ENCODE peak calls at places on chromosomes 12 and 14, in five cellular contexts. One of them, this sample, is unnamed.

GRCh38 chr14:102646615-102647014 is 54.2 kb downstream of the RCOR1 start:
- DNase-seq in stimulated activated CD4-positive, alpha-beta T cell treated with anti-CD3 and anti-CD28 coated beads, Interleukin-4, amount 100 ng/mL, for 48 hours: no peak
- DNase-seq in memory B cell: no peak
- DNase-seq in mucosa of descending colon: no peak
- DNase-seq in Calu3: no peak
- DNase-seq in this sample: no peak

GRCh38 chr12:124278389-124279101 is 16.3 kb upstream of the RFLNA start:
- DNase-seq in stimulated activated CD4-positive, alpha-beta T cell treated with anti-CD3 and anti-CD28 coated beads, Interleukin-4, amount 100 ng/mL, for 48 hours: no peak
- DNase-seq in mucosa of descending colon: no peak
- DNase-seq in memory B cell: no peak
- DNase-seq in Calu3: no peak
- DNase-seq in this sample: no peak

GRCh38 chr12:110741795-110742717 is 635 bp downstream of the PPP1CC start:
- DNase-seq in memory B cell: no peak
- DNase-seq in stimulated activated CD4-positive, alpha-beta T cell treated with anti-CD3 and anti-CD28 coated beads, Interleukin-4, amount 100 ng/mL, for 48 hours: no peak
- DNase-seq in mucosa of descending colon: no peak
- DNase-seq in Calu3: no peak
- DNase-seq in this sample: peak; percentile 10

GRCh38 chr14:24179961-24180726 is 8.3 kb downstream of the REC8 start:
- DNase-seq in mucosa of descending colon: no peak
- DNase-seq in Calu3: no peak
- DNase-seq in stimulated activated CD4-positive, alpha-beta T cell treated with anti-CD3 and anti-CD28 coated beads, Interleukin-4, amount 100 ng/mL, for 48 hours: no peak
- DNase-seq in memory B cell: no peak
- DNase-seq in this sample: no peak

GRCh38 chr12:100987552-100988277 is 193.1 kb downstream of the ANO4 start:
- DNase-seq in stimulated activated CD4-positive, alpha-beta T cell treated with anti-CD3 and anti-CD28 coated beads, Interleukin-4, amount 100 ng/mL, for 48 hours: no peak
- DNase-seq in memory B cell: no peak
- DNase-seq in Calu3: peak; percentile 72
- DNase-seq in mucosa of descending colon: no peak
- DNase-seq in this sample: no peak

GRCh38 chr12:83121886-83122622 is 435.3 kb downstream of the TMTC2 start:
- DNase-seq in stimulated activated CD4-positive, alpha-beta T cell treated with anti-CD3 and anti-CD28 coated beads, Interleukin-4, amount 100 ng/mL, for 48 hours: no peak
- DNase-seq in mucosa of descending colon: no peak
- DNase-seq in memory B cell: no peak
- DNase-seq in Calu3: no peak
- DNase-seq in this sample: no peak

GRCh38 chr14:59870277-59871165 is at the start of gene RTN1:
- DNase-seq in memory B cell: no peak
- DNase-seq in Calu3: peak; percentile 17
- DNase-seq in stimulated activated CD4-positive, alpha-beta T cell treated with anti-CD3 and anti-CD28 coated beads, Interleukin-4, amount 100 ng/mL, for 48 hours: no peak
- DNase-seq in mucosa of descending colon: peak; percentile 61
- DNase-seq in this sample: no peak

GRCh38 chr12:3622021-3622731 is 130.7 kb downstream of the CRACR2A start:
- DNase-seq in Calu3: no peak
- DNase-seq in stimulated activated CD4-positive, alpha-beta T cell treated with anti-CD3 and anti-CD28 coated beads, Interleukin-4, amount 100 ng/mL, for 48 hours: no peak
- DNase-seq in mucosa of descending colon: no peak
- DNase-seq in memory B cell: no peak
- DNase-seq in this sample: no peak

GRCh38 chr12:97960741-97961608 is 498.4 kb downstream of the RMST start:
- DNase-seq in mucosa of descending colon: no peak
- DNase-seq in stimulated activated CD4-positive, alpha-beta T cell treated with anti-CD3 and anti-CD28 coated beads, Interleukin-4, amount 100 ng/mL, for 48 hours: no peak
- DNase-seq in memory B cell: peak; percentile 4
- DNase-seq in Calu3: peak; percentile 56
- DNase-seq in this sample: no peak

GRCh38 chr12:114479831-114480230 is 73.9 kb upstream of the TBX5 start:
- DNase-seq in memory B cell: no peak
- DNase-seq in mucosa of descending colon: no peak
- DNase-seq in stimulated activated CD4-positive, alpha-beta T cell treated with anti-CD3 and anti-CD28 coated beads, Interleukin-4, amount 100 ng/mL, for 48 hours: no peak
- DNase-seq in Calu3: peak; percentile 3
- DNase-seq in this sample: no peak

GRCh38 chr12:78229491-78230209 is 399.0 kb downstream of the NAV3 start:
- DNase-seq in memory B cell: no peak
- DNase-seq in mucosa of descending colon: no peak
- DNase-seq in Calu3: peak; percentile 59
- DNase-seq in stimulated activated CD4-positive, alpha-beta T cell treated with anti-CD3 and anti-CD28 coated beads, Interleukin-4, amount 100 ng/mL, for 48 hours: peak; percentile 1
- DNase-seq in this sample: no peak

GRCh38 chr12:114450019-114450418 is 44.1 kb upstream of the TBX5 start:
- DNase-seq in Calu3: no peak
- DNase-seq in memory B cell: no peak
- DNase-seq in stimulated activated CD4-positive, alpha-beta T cell treated with anti-CD3 and anti-CD28 coated beads, Interleukin-4, amount 100 ng/mL, for 48 hours: no peak
- DNase-seq in mucosa of descending colon: no peak
- DNase-seq in this sample: no peak

GRCh38 chr12:114665411-114666181 is 18.4 kb downstream of the TBX3 start:
- DNase-seq in stimulated activated CD4-positive, alpha-beta T cell treated with anti-CD3 and anti-CD28 coated beads, Interleukin-4, amount 100 ng/mL, for 48 hours: no peak
- DNase-seq in mucosa of descending colon: no peak
- DNase-seq in memory B cell: no peak
- DNase-seq in Calu3: no peak
- DNase-seq in this sample: no peak

GRCh38 chr12:25958254-25959068 is at the start of gene RASSF8:
- DNase-seq in mucosa of descending colon: peak; percentile 60
- DNase-seq in Calu3: peak; percentile 80
- DNase-seq in memory B cell: peak; percentile 18
- DNase-seq in stimulated activated CD4-positive, alpha-beta T cell treated with anti-CD3 and anti-CD28 coated beads, Interleukin-4, amount 100 ng/mL, for 48 hours: no peak
- DNase-seq in this sample: peak; percentile 30

GRCh38 chr14:26765768-26766550 is 168.1 kb upstream of the NOVA1 start:
- DNase-seq in mucosa of descending colon: no peak
- DNase-seq in Calu3: no peak
- DNase-seq in memory B cell: no peak
- DNase-seq in stimulated activated CD4-positive, alpha-beta T cell treated with anti-CD3 and anti-CD28 coated beads, Interleukin-4, amount 100 ng/mL, for 48 hours: no peak
- DNase-seq in this sample: no peak

GRCh38 chr14:24032727-24033418 is 18.9 kb upstream of the CARMIL3 start:
- DNase-seq in mucosa of descending colon: no peak
- DNase-seq in stimulated activated CD4-positive, alpha-beta T cell treated with anti-CD3 and anti-CD28 coated beads, Interleukin-4, amount 100 ng/mL, for 48 hours: no peak
- DNase-seq in memory B cell: no peak
- DNase-seq in Calu3: peak; percentile 20
- DNase-seq in this sample: no peak

GRCh38 chr12:10163084-10163483 is 8.8 kb downstream of the OLR1 start:
- DNase-seq in stimulated activated CD4-positive, alpha-beta T cell treated with anti-CD3 and anti-CD28 coated beads, Interleukin-4, amount 100 ng/mL, for 48 hours: no peak
- DNase-seq in memory B cell: no peak
- DNase-seq in mucosa of descending colon: no peak
- DNase-seq in Calu3: no peak
- DNase-seq in this sample: no peak

GRCh38 chr14:59511916-59512530 is 27.7 kb downstream of the JKAMP start:
- DNase-seq in stimulated activated CD4-positive, alpha-beta T cell treated with anti-CD3 and anti-CD28 coated beads, Interleukin-4, amount 100 ng/mL, for 48 hours: no peak
- DNase-seq in mucosa of descending colon: no peak
- DNase-seq in memory B cell: no peak
- DNase-seq in Calu3: peak; percentile 24
- DNase-seq in this sample: no peak

GRCh38 chr12:49582840-49583239 is 14.9 kb upstream of the MCRS1 start:
- DNase-seq in Calu3: no peak
- DNase-seq in mucosa of descending colon: no peak
- DNase-seq in memory B cell: no peak
- DNase-seq in stimulated activated CD4-positive, alpha-beta T cell treated with anti-CD3 and anti-CD28 coated beads, Interleukin-4, amount 100 ng/mL, for 48 hours: no peak
- DNase-seq in this sample: no peak

GRCh38 chr14:49923881-49924280 is 31.0 kb downstream of the ARF6 start:
- DNase-seq in memory B cell: no peak
- DNase-seq in mucosa of descending colon: no peak
- DNase-seq in Calu3: no peak
- DNase-seq in stimulated activated CD4-positive, alpha-beta T cell treated with anti-CD3 and anti-CD28 coated beads, Interleukin-4, amount 100 ng/mL, for 48 hours: no peak
- DNase-seq in this sample: no peak

GRCh38 chr12:116397148-116397547 is 119.7 kb upstream of the MED13L start:
- DNase-seq in Calu3: no peak
- DNase-seq in memory B cell: no peak
- DNase-seq in stimulated activated CD4-positive, alpha-beta T cell treated with anti-CD3 and anti-CD28 coated beads, Interleukin-4, amount 100 ng/mL, for 48 hours: no peak
- DNase-seq in mucosa of descending colon: no peak
- DNase-seq in this sample: no peak

GRCh38 chr12:19945559-19946485 is 422.5 kb upstream of the PDE3A start:
- DNase-seq in stimulated activated CD4-positive, alpha-beta T cell treated with anti-CD3 and anti-CD28 coated beads, Interleukin-4, amount 100 ng/mL, for 48 hours: no peak
- DNase-seq in memory B cell: no peak
- DNase-seq in Calu3: no peak
- DNase-seq in mucosa of descending colon: no peak
- DNase-seq in this sample: no peak

GRCh38 chr14:52596320-52596719 is 43.7 kb downstream of the GPR137C start:
- DNase-seq in Calu3: no peak
- DNase-seq in mucosa of descending colon: no peak
- DNase-seq in stimulated activated CD4-positive, alpha-beta T cell treated with anti-CD3 and anti-CD28 coated beads, Interleukin-4, amount 100 ng/mL, for 48 hours: no peak
- DNase-seq in memory B cell: no peak
- DNase-seq in this sample: no peak

GRCh38 chr14:104349950-104350349 is 211.6 kb downstream of the KIF26A start:
- DNase-seq in memory B cell: no peak
- DNase-seq in mucosa of descending colon: no peak
- DNase-seq in Calu3: no peak
- DNase-seq in stimulated activated CD4-positive, alpha-beta T cell treated with anti-CD3 and anti-CD28 coated beads, Interleukin-4, amount 100 ng/mL, for 48 hours: no peak
- DNase-seq in this sample: no peak

GRCh38 chr12:57193706-57194245 is 22.8 kb upstream of the NXPH4 start:
- DNase-seq in Calu3: no peak
- DNase-seq in stimulated activated CD4-positive, alpha-beta T cell treated with anti-CD3 and anti-CD28 coated beads, Interleukin-4, amount 100 ng/mL, for 48 hours: no peak
- DNase-seq in memory B cell: no peak
- DNase-seq in mucosa of descending colon: no peak
- DNase-seq in this sample: no peak

GRCh38 chr14:68291820-68292219 is 472.2 kb downstream of the RAD51B start:
- DNase-seq in memory B cell: no peak
- DNase-seq in stimulated activated CD4-positive, alpha-beta T cell treated with anti-CD3 and anti-CD28 coated beads, Interleukin-4, amount 100 ng/mL, for 48 hours: no peak
- DNase-seq in Calu3: no peak
- DNase-seq in mucosa of descending colon: no peak
- DNase-seq in this sample: no peak

GRCh38 chr12:128797119-128798118 is 26.3 kb downstream of the SLC15A4 start:
- DNase-seq in Calu3: no peak
- DNase-seq in mucosa of descending colon: no peak
- DNase-seq in memory B cell: peak; percentile 44
- DNase-seq in stimulated activated CD4-positive, alpha-beta T cell treated with anti-CD3 and anti-CD28 coated beads, Interleukin-4, amount 100 ng/mL, for 48 hours: no peak
- DNase-seq in this sample: peak; percentile 70

GRCh38 chr12:56315256-56315625 is 547 bp downstream of the CNPY2 start:
- DNase-seq in Calu3: no peak
- DNase-seq in memory B cell: no peak
- DNase-seq in stimulated activated CD4-positive, alpha-beta T cell treated with anti-CD3 and anti-CD28 coated beads, Interleukin-4, amount 100 ng/mL, for 48 hours: no peak
- DNase-seq in mucosa of descending colon: no peak
- DNase-seq in this sample: no peak

GRCh38 chr14:90060312-90060964 is 1.4 kb upstream of the KCNK13 start:
- DNase-seq in Calu3: peak; percentile 63
- DNase-seq in stimulated activated CD4-positive, alpha-beta T cell treated with anti-CD3 and anti-CD28 coated beads, Interleukin-4, amount 100 ng/mL, for 48 hours: peak; percentile 42
- DNase-seq in mucosa of descending colon: peak; percentile 54
- DNase-seq in memory B cell: peak; percentile 4
- DNase-seq in this sample: peak; percentile 14

GRCh38 chr12:28938056-28938455 is 211.0 kb upstream of the FAR2 start:
- DNase-seq in mucosa of descending colon: no peak
- DNase-seq in Calu3: no peak
- DNase-seq in stimulated activated CD4-positive, alpha-beta T cell treated with anti-CD3 and anti-CD28 coated beads, Interleukin-4, amount 100 ng/mL, for 48 hours: no peak
- DNase-seq in memory B cell: no peak
- DNase-seq in this sample: no peak

GRCh38 chr14:105067140-105067968 is 2.1 kb upstream of the GPR132 start:
- DNase-seq in mucosa of descending colon: peak; percentile 71
- DNase-seq in Calu3: no peak
- DNase-seq in stimulated activated CD4-positive, alpha-beta T cell treated with anti-CD3 and anti-CD28 coated beads, Interleukin-4, amount 100 ng/mL, for 48 hours: peak; percentile 57
- DNase-seq in memory B cell: no peak
- DNase-seq in this sample: peak; percentile 26

GRCh38 chr14:101757839-101758211 is 3.7 kb upstream of the PPP2R5C start:
- DNase-seq in memory B cell: no peak
- DNase-seq in stimulated activated CD4-positive, alpha-beta T cell treated with anti-CD3 and anti-CD28 coated beads, Interleukin-4, amount 100 ng/mL, for 48 hours: no peak
- DNase-seq in mucosa of descending colon: no peak
- DNase-seq in Calu3: no peak
- DNase-seq in this sample: no peak

GRCh38 chr12:68080577-68080976 is 79.0 kb downstream of the IFNG start:
- DNase-seq in stimulated activated CD4-positive, alpha-beta T cell treated with anti-CD3 and anti-CD28 coated beads, Interleukin-4, amount 100 ng/mL, for 48 hours: no peak
- DNase-seq in Calu3: no peak
- DNase-seq in memory B cell: no peak
- DNase-seq in mucosa of descending colon: no peak
- DNase-seq in this sample: peak; percentile 68

This sample was measured in immature natural killer cell.